ENCODE peak calls at places on chromosomes 11 and 22, in eight cellular contexts. One of them, this sample, is unnamed.

GRCh38 chr11:592918-593317 is 16.6 kb downstream of the PHRF1 start:
- DNase-seq in neural progenitor cell: no peak
- DNase-seq in H1: no peak
- DNase-seq in endodermal cell: no peak
- DNase-seq in body of pancreas: no peak
- DNase-seq in astrocyte: no peak
- DNase-seq in brain microvascular endothelial cell: no peak
- DNase-seq in caudate nucleus: no peak
- DNase-seq in this sample: no peak

GRCh38 chr11:77821349-77821851 is 456 bp downstream of the AAMDC start:
- DNase-seq in astrocyte: peak; percentile 20
- DNase-seq in brain microvascular endothelial cell: peak; percentile 32
- DNase-seq in endodermal cell: no peak
- DNase-seq in body of pancreas: peak; percentile 26
- DNase-seq in caudate nucleus: no peak
- DNase-seq in H1: no peak
- DNase-seq in neural progenitor cell: no peak
- DNase-seq in this sample: no peak

GRCh38 chr22:48084041-48084748 is 1321.7 kb downstream of the TBC1D22A start:
- DNase-seq in endodermal cell: peak; percentile 76
- DNase-seq in neural progenitor cell: peak; percentile 25
- DNase-seq in caudate nucleus: no peak
- DNase-seq in body of pancreas: no peak
- DNase-seq in H1: no peak
- DNase-seq in brain microvascular endothelial cell: no peak
- DNase-seq in astrocyte: no peak
- DNase-seq in this sample: no peak

GRCh38 chr22:27124336-27125023 is 467.1 kb downstream of the MIAT start:
- DNase-seq in caudate nucleus: no peak
- DNase-seq in neural progenitor cell: no peak
- DNase-seq in brain microvascular endothelial cell: no peak
- DNase-seq in body of pancreas: no peak
- DNase-seq in H1: no peak
- DNase-seq in astrocyte: peak; percentile 33
- DNase-seq in endodermal cell: no peak
- DNase-seq in this sample: no peak

GRCh38 chr22:35627267-35628041 is 10.3 kb upstream of the MB start:
- DNase-seq in neural progenitor cell: peak; percentile 81
- DNase-seq in endodermal cell: peak; percentile 92
- DNase-seq in H1: peak; percentile 81
- DNase-seq in astrocyte: peak; percentile 80
- DNase-seq in body of pancreas: peak; percentile 87
- DNase-seq in brain microvascular endothelial cell: peak; percentile 85
- DNase-seq in caudate nucleus: no peak
- DNase-seq in this sample: peak; percentile 42

GRCh38 chr11:35461917-35462316 is 42.6 kb upstream of the SLC1A2 start:
- DNase-seq in body of pancreas: no peak
- DNase-seq in endodermal cell: no peak
- DNase-seq in neural progenitor cell: no peak
- DNase-seq in brain microvascular endothelial cell: no peak
- DNase-seq in H1: no peak
- DNase-seq in astrocyte: no peak
- DNase-seq in caudate nucleus: no peak
- DNase-seq in this sample: no peak

GRCh38 chr11:133936551-133936950 is 20.2 kb downstream of the IGSF9B start:
- DNase-seq in caudate nucleus: no peak
- DNase-seq in body of pancreas: no peak
- DNase-seq in neural progenitor cell: no peak
- DNase-seq in H1: no peak
- DNase-seq in astrocyte: no peak
- DNase-seq in brain microvascular endothelial cell: no peak
- DNase-seq in endodermal cell: no peak
- DNase-seq in this sample: no peak

GRCh38 chr11:77249427-77249826 is 52.1 kb downstream of the GDPD4 start:
- DNase-seq in H1: no peak
- DNase-seq in brain microvascular endothelial cell: no peak
- DNase-seq in neural progenitor cell: no peak
- DNase-seq in body of pancreas: no peak
- DNase-seq in endodermal cell: no peak
- DNase-seq in astrocyte: peak; percentile 79
- DNase-seq in caudate nucleus: no peak
- DNase-seq in this sample: no peak

GRCh38 chr22:49936973-49937757 is 18.7 kb downstream of the CRELD2 start:
- DNase-seq in H1: no peak
- DNase-seq in brain microvascular endothelial cell: no peak
- DNase-seq in neural progenitor cell: no peak
- DNase-seq in endodermal cell: no peak
- DNase-seq in astrocyte: no peak
- DNase-seq in caudate nucleus: peak; percentile 71
- DNase-seq in body of pancreas: no peak
- DNase-seq in this sample: peak; percentile 63

GRCh38 chr22:28027453-28028448 is 108.7 kb upstream of the PITPNB start:
- DNase-seq in caudate nucleus: no peak
- DNase-seq in H1: no peak
- DNase-seq in endodermal cell: no peak
- DNase-seq in astrocyte: no peak
- DNase-seq in neural progenitor cell: no peak
- DNase-seq in body of pancreas: no peak
- DNase-seq in brain microvascular endothelial cell: no peak
- DNase-seq in this sample: no peak

GRCh38 chr11:44174846-44175245 is 79.4 kb downstream of the EXT2 start:
- DNase-seq in caudate nucleus: no peak
- DNase-seq in brain microvascular endothelial cell: no peak
- DNase-seq in body of pancreas: no peak
- DNase-seq in astrocyte: no peak
- DNase-seq in endodermal cell: no peak
- DNase-seq in H1: no peak
- DNase-seq in neural progenitor cell: no peak
- DNase-seq in this sample: no peak

GRCh38 chr22:31096637-31097274 is 10.6 kb downstream of the SELENOM start:
- DNase-seq in caudate nucleus: no peak
- DNase-seq in endodermal cell: peak; percentile 69
- DNase-seq in H1: peak; percentile 56
- DNase-seq in neural progenitor cell: no peak
- DNase-seq in astrocyte: no peak
- DNase-seq in brain microvascular endothelial cell: no peak
- DNase-seq in body of pancreas: no peak
- DNase-seq in this sample: no peak

GRCh38 chr11:2538951-2539735 is 94.3 kb downstream of the KCNQ1 start:
- DNase-seq in brain microvascular endothelial cell: no peak
- DNase-seq in astrocyte: no peak
- DNase-seq in body of pancreas: peak; percentile 8
- DNase-seq in endodermal cell: peak; percentile 33
- DNase-seq in neural progenitor cell: no peak
- DNase-seq in H1: no peak
- DNase-seq in caudate nucleus: no peak
- DNase-seq in this sample: no peak

GRCh38 chr11:35166369-35167360 is 27.7 kb downstream of the CD44 start:
- DNase-seq in brain microvascular endothelial cell: peak; percentile 86
- DNase-seq in astrocyte: peak; percentile 96
- DNase-seq in endodermal cell: no peak
- DNase-seq in H1: no peak
- DNase-seq in caudate nucleus: peak; percentile 31
- DNase-seq in body of pancreas: no peak
- DNase-seq in neural progenitor cell: no peak
- DNase-seq in this sample: peak; percentile 51

GRCh38 chr11:96021901-96022650 is 98.2 kb upstream of the MTMR2 start:
- DNase-seq in neural progenitor cell: peak; percentile 27
- DNase-seq in endodermal cell: no peak
- DNase-seq in body of pancreas: no peak
- DNase-seq in astrocyte: no peak
- DNase-seq in H1: no peak
- DNase-seq in brain microvascular endothelial cell: no peak
- DNase-seq in caudate nucleus: no peak
- DNase-seq in this sample: no peak

GRCh38 chr11:62402226-62402625 is 16.6 kb upstream of the SCGB1A1 start:
- DNase-seq in H1: no peak
- DNase-seq in body of pancreas: no peak
- DNase-seq in neural progenitor cell: no peak
- DNase-seq in caudate nucleus: no peak
- DNase-seq in brain microvascular endothelial cell: no peak
- DNase-seq in astrocyte: no peak
- DNase-seq in endodermal cell: no peak
- DNase-seq in this sample: no peak

GRCh38 chr22:33438273-33438672 is 380.1 kb upstream of the SYN3 start:
- DNase-seq in body of pancreas: no peak
- DNase-seq in astrocyte: peak; percentile 95
- DNase-seq in neural progenitor cell: no peak
- DNase-seq in caudate nucleus: no peak
- DNase-seq in endodermal cell: no peak
- DNase-seq in H1: no peak
- DNase-seq in brain microvascular endothelial cell: peak; percentile 93
- DNase-seq in this sample: peak; percentile 52

GRCh38 chr22:24590596-24591173 is 2.2 kb downstream of the LRRC75B start:
- DNase-seq in astrocyte: no peak
- DNase-seq in neural progenitor cell: no peak
- DNase-seq in brain microvascular endothelial cell: no peak
- DNase-seq in H1: no peak
- DNase-seq in body of pancreas: no peak
- DNase-seq in caudate nucleus: no peak
- DNase-seq in endodermal cell: no peak
- DNase-seq in this sample: no peak
- H3K27ac ChIP-seq in astrocyte: no peak overlapping the region
- H3K27ac ChIP-seq in neural progenitor cell: no peak overlapping the region
- H3K27ac ChIP-seq in brain microvascular endothelial cell: no peak overlapping the region
- H3K27ac ChIP-seq in H1: no peak overlapping the region
- H3K27ac ChIP-seq in body of pancreas: no peak overlapping the region
- H3K27ac ChIP-seq in caudate nucleus: no peak overlapping the region
- H3K27ac ChIP-seq in endodermal cell: no peak overlapping the region
- H3K27ac ChIP-seq in this sample: no peak overlapping the region

GRCh38 chr11:121421149-121421906 is 30.8 kb upstream of the SORL1 start:
- DNase-seq in astrocyte: no peak
- DNase-seq in caudate nucleus: no peak
- DNase-seq in brain microvascular endothelial cell: no peak
- DNase-seq in body of pancreas: no peak
- DNase-seq in endodermal cell: no peak
- DNase-seq in neural progenitor cell: no peak
- DNase-seq in H1: no peak
- DNase-seq in this sample: no peak

GRCh38 chr11:121429556-121429955 is 22.6 kb upstream of the SORL1 start:
- DNase-seq in endodermal cell: no peak
- DNase-seq in brain microvascular endothelial cell: no peak
- DNase-seq in astrocyte: no peak
- DNase-seq in neural progenitor cell: no peak
- DNase-seq in body of pancreas: no peak
- DNase-seq in H1: no peak
- DNase-seq in caudate nucleus: no peak
- DNase-seq in this sample: no peak

GRCh38 chr11:121426476-121427454 is 25.3 kb upstream of the SORL1 start:
- DNase-seq in astrocyte: no peak
- DNase-seq in endodermal cell: peak; percentile 86
- DNase-seq in brain microvascular endothelial cell: no peak
- DNase-seq in body of pancreas: no peak
- DNase-seq in caudate nucleus: no peak
- DNase-seq in neural progenitor cell: peak; percentile 75
- DNase-seq in H1: peak; percentile 78
- DNase-seq in this sample: no peak

GRCh38 chr11:121422675-121423074 is 29.4 kb upstream of the SORL1 start:
- DNase-seq in brain microvascular endothelial cell: no peak
- DNase-seq in caudate nucleus: no peak
- DNase-seq in H1: no peak
- DNase-seq in endodermal cell: no peak
- DNase-seq in neural progenitor cell: no peak
- DNase-seq in astrocyte: no peak
- DNase-seq in body of pancreas: no peak
- DNase-seq in this sample: no peak

GRCh38 chr11:121425818-121426217 is 26.3 kb upstream of the SORL1 start:
- DNase-seq in endodermal cell: peak; percentile 76
- DNase-seq in neural progenitor cell: no peak
- DNase-seq in astrocyte: no peak
- DNase-seq in H1: no peak
- DNase-seq in brain microvascular endothelial cell: no peak
- DNase-seq in body of pancreas: no peak
- DNase-seq in caudate nucleus: no peak
- DNase-seq in this sample: no peak
- H3K27ac ChIP-seq in endodermal cell: no peak overlapping the region
- H3K27ac ChIP-seq in neural progenitor cell: no peak overlapping the region
- H3K27ac ChIP-seq in astrocyte: no peak overlapping the region
- H3K27ac ChIP-seq in H1: no peak overlapping the region
- H3K27ac ChIP-seq in brain microvascular endothelial cell: no peak overlapping the region
- H3K27ac ChIP-seq in body of pancreas: no peak overlapping the region
- H3K27ac ChIP-seq in caudate nucleus: no peak overlapping the region
- H3K27ac ChIP-seq in this sample: no peak overlapping the region

DNA sequence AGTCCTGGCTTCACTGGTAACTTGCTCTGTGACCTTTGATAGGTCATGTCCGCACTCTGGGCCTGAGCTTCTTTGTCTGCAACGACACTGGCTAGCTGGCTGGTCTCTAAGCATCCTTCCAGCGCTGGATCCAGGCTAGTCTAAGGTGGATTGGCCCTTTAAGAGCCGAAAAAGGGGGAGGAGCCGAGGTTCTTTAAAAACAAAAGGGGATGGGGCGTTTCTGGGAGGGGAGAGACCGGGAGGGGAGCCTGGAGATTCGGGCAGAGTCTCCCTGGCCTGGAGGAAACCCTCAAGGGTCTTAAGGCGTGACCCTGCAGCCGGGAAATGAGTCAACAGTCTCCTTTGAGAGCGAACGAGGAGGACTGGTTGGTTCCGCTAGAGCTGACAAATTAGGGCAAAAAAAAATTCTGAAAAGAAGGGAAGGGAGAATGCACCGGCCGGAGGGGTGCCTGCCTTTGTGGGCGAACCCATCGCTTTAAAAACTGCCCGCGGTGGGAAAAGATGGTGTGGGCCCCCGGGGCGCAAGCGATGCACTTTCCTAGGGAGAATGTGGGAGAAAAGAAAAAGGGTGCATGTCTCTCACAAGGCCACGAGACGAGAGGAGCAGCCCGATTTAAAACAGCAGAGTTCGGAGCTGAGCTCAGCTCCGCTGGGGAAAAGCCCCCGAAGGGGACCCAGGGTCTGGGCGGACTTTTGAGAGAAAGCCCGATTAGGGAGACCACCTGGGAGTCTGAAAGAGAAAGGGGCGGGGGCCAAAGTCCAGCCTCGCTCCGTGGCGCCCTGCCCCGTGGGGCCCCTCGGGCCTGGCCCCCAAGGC is 952 bp downstream of the ZFTA start:
- DNase-seq in neural progenitor cell: peak; percentile 96
- DNase-seq in caudate nucleus: no peak
- DNase-seq in H1: peak; percentile 78
- DNase-seq in astrocyte: peak; percentile 73
- DNase-seq in endodermal cell: peak; percentile 93
- DNase-seq in body of pancreas: peak; percentile 50
- DNase-seq in brain microvascular endothelial cell: peak; percentile 53
- DNase-seq in this sample: no peak
- H3K27ac ChIP-seq in neural progenitor cell: peak overlapping the region; percentile 91
- H3K27ac ChIP-seq in caudate nucleus: peak overlapping the region; percentile 53
- H3K27ac ChIP-seq in H1: peak overlapping the region; percentile 44
- H3K27ac ChIP-seq in astrocyte: peak overlapping the region; percentile 56
- H3K27ac ChIP-seq in endodermal cell: peak overlapping the region; percentile 92
- H3K27ac ChIP-seq in body of pancreas: no peak overlapping the region
- H3K27ac ChIP-seq in brain microvascular endothelial cell: peak overlapping the region; percentile 3
- H3K27ac ChIP-seq in this sample: peak overlapping the region; percentile 45

DNA sequence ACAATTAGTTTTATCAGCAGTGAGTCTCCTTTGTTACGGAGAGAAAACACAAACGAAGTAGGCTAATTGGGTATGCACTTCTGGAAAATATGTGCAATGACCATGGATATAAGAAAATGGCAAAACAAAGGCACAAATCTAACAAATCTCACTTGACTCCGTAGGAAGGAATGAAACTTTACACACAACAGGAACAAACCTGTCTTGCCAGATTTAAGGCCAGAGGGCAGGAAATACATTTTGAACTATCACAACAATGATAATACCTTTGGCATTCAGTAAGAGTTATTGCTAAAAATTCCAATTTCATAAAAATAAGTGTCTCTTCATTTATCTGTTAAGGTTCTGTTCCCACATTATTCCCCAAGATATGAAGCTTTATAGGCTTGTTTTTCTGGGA is 36.6 kb downstream of the SLC25A17 start:
- DNase-seq in endodermal cell: no peak
- DNase-seq in astrocyte: no peak
- DNase-seq in H1: no peak
- DNase-seq in body of pancreas: no peak
- DNase-seq in neural progenitor cell: no peak
- DNase-seq in brain microvascular endothelial cell: no peak
- DNase-seq in caudate nucleus: no peak
- DNase-seq in this sample: no peak
- H3K27ac ChIP-seq in endodermal cell: no peak overlapping the region
- H3K27ac ChIP-seq in astrocyte: no peak overlapping the region
- H3K27ac ChIP-seq in H1: no peak overlapping the region
- H3K27ac ChIP-seq in body of pancreas: no peak overlapping the region
- H3K27ac ChIP-seq in neural progenitor cell: no peak overlapping the region
- H3K27ac ChIP-seq in brain microvascular endothelial cell: no peak overlapping the region
- H3K27ac ChIP-seq in caudate nucleus: no peak overlapping the region
- H3K27ac ChIP-seq in this sample: no peak overlapping the region